ENCODE peak calls at places on chromosomes 4 and X, in seven cellular contexts. Z is dermis blood vessel endothelial cell; N is NCI-H1048; B is stimulated activated CD8-positive, alpha-beta memory T cell treated with anti-CD3 and anti-CD28 coated beads, Interleukin-4, amount 100 ng/mL, for 1 hour; K is omental fat pad; E is epithelial cell of esophagus; U is NCI-H1417 treated with DMSO at 0.1 percent for 48 hours. O is an unnamed sample.

GRCh38 chr4:181416966-181417365 is 826.2 kb upstream of the TENM3 start:
- DNase-seq in Z (no peak), N (peak), B (no peak), K (no peak), E (no peak), U (no peak), O (no peak)

GRCh38 chr4:107719927-107720722 is at the start of gene PAPSS1:
- DNase-seq in Z (peak), N (peak), B (peak), K (peak), E (peak), U (peak), O (peak)

GRCh38 chr4:39928538-39928937 is 49.2 kb downstream of the PDS5A start:
- DNase-seq in Z (no peak), N (no peak), B (no peak), K (no peak), E (no peak), U (no peak), O (no peak)

GRCh38 chrX:40176256-40176978 is 78.7 kb upstream of the BCOR start:
- DNase-seq in Z (peak), N (no peak), B (peak), K (no peak), E (peak), U (no peak), O (no peak)

GRCh38 chr4:39569209-39569608 is 42.0 kb upstream of the UGDH start:
- DNase-seq in Z (no peak), N (no peak), B (no peak), K (no peak), E (no peak), U (no peak), O (peak)

GRCh38 chrX:13131511-13132137 is 87.2 kb upstream of the FAM9C start:
- DNase-seq in Z (no peak), N (no peak), B (no peak), K (no peak), E (no peak), U (no peak), O (no peak)

GRCh38 chrX:15202458-15203177 is 67.3 kb downstream of the ASB9 start:
- DNase-seq in Z (no peak), N (no peak), B (no peak), K (no peak), E (no peak), U (no peak), O (peak)

GRCh38 chr4:76948441-76949292 is 885 bp upstream of the SEPTIN11 start:
- DNase-seq in Z (peak), N (peak), B (peak), K (no peak), E (peak), U (no peak), O (peak)

GRCh38 chr4:104677122-104677521 is 182.4 kb upstream of the CXXC4 start:
- DNase-seq in Z (no peak), N (peak), B (no peak), K (no peak), E (peak), U (peak), O (peak)

GRCh38 chr4:3471886-3472285 is 8.8 kb downstream of the DOK7 start:
- DNase-seq in Z (no peak), N (no peak), B (no peak), K (no peak), E (no peak), U (no peak), O (no peak)

GRCh38 chr4:80610199-80610598 is 274.7 kb downstream of the CFAP299 start:
- DNase-seq in Z (no peak), N (no peak), B (no peak), K (no peak), E (no peak), U (no peak), O (no peak)

GRCh38 chr4:21451032-21451431 is 497.5 kb downstream of the KCNIP4 start:
- DNase-seq in Z (no peak), N (no peak), B (no peak), K (no peak), E (peak), U (no peak), O (peak)

GRCh38 chrX:153731117-153731844 is 6.6 kb downstream of the ABCD1 start:
- DNase-seq in Z (no peak), N (no peak), B (no peak), K (no peak), E (no peak), U (no peak), O (no peak)

GRCh38 chrX:20240201-20240600 is 26.5 kb downstream of the RPS6KA3 start:
- DNase-seq in Z (no peak), N (no peak), B (no peak), K (no peak), E (no peak), U (no peak), O (no peak)

GRCh38 chrX:17531500-17531899 is 156.5 kb downstream of the NHS start:
- DNase-seq in Z (no peak), N (no peak), B (no peak), K (no peak), E (no peak), U (no peak), O (no peak)

GRCh38 chrX:43224496-43224895 is 431.6 kb upstream of the MAOA start:
- DNase-seq in Z (no peak), N (no peak), B (no peak), K (no peak), E (peak), U (no peak), O (peak)

GRCh38 chr4:8261851-8262535 is 7.6 kb upstream of the HTRA3 start:
- DNase-seq in Z (no peak), N (no peak), B (no peak), K (no peak), E (no peak), U (no peak), O (no peak)

GRCh38 chrX:13414006-13414647 is 94.3 kb upstream of the ATXN3L start:
- DNase-seq in Z (no peak), N (no peak), B (no peak), K (no peak), E (no peak), U (no peak), O (no peak)

GRCh38 chr4:91116861-91117260 is 989.7 kb downstream of the CCSER1 start:
- DNase-seq in Z (no peak), N (no peak), B (no peak), K (no peak), E (peak), U (no peak), O (peak)

GRCh38 chrX:124266325-124267087 is 66.0 kb upstream of the TEX13D start:
- DNase-seq in Z (no peak), N (no peak), B (no peak), K (no peak), E (no peak), U (no peak), O (no peak)

GRCh38 chrX:73903941-73904340 is 340.9 kb downstream of the CHIC1 start:
- DNase-seq in Z (peak), N (no peak), B (no peak), K (no peak), E (no peak), U (no peak), O (no peak)

GRCh38 chrX:79095441-79096338 is 48.8 kb upstream of the GPR174 start:
- DNase-seq in Z (peak), N (no peak), B (no peak), K (no peak), E (no peak), U (no peak), O (no peak)

GRCh38 chr4:38523054-38523453 is 140.9 kb upstream of the KLF3 start:
- DNase-seq in Z (no peak), N (no peak), B (no peak), K (no peak), E (no peak), U (no peak), O (no peak)

GRCh38 chr4:103786014-103786413 is 66.2 kb upstream of the TACR3 start:
- DNase-seq in Z (peak), N (no peak), B (no peak), K (no peak), E (peak), U (no peak), O (peak)

GRCh38 chrX:56248492-56248891 is 16.3 kb downstream of the KLF8 start:
- DNase-seq in Z (peak), N (no peak), B (peak), K (no peak), E (peak), U (no peak), O (peak)